ENCODE peak calls at places on chromosomes 5 and 9, in six cellular contexts. V is IMR-90, D is neuronal stem cell, Y is H9, W is H1, B is mesenchymal stem cell. P is an unnamed sample. For H3K27me3 and H3K9me3, the result is how much of the 10 kb centered on the place peaks cover.

GRCh38 chr5:58904737-58905136 is 321.9 kb downstream of the RAB3C start:
- DNase-seq in V (no peak), D (no peak), Y (no peak), W (no peak), B (no peak), P (no peak)

GRCh38 chr9:124469011-124469832 is 19.0 kb downstream of the ADGRD2 start:
- DNase-seq in V (no peak), D (no peak), Y (no peak), W (no peak), B (no peak), P (no peak)

GRCh38 chr9:35277171-35277520 is 115.3 kb downstream of the UNC13B start:
- DNase-seq in V (no peak), D (no peak), Y (no peak), W (no peak), B (no peak), P (no peak)

GRCh38 chr5:111779260-111780254 is 22.6 kb upstream of the NREP start:
- DNase-seq in V (peak), D (no peak), Y (no peak), W (no peak), B (peak), P (no peak)

GRCh38 chr5:143582869-143583268 is 179.4 kb upstream of the NR3C1 start:
- DNase-seq in V (peak), D (no peak), Y (no peak), W (no peak), B (peak), P (no peak)

GRCh38 chr5:151755383-151755782 is 3.0 kb downstream of the ATOX1 start:
- DNase-seq in V (no peak), D (no peak), Y (no peak), W (no peak), B (no peak), P (no peak)

GRCh38 chr5:125323613-125324012 is 577.2 kb upstream of the ZNF608 start:
- DNase-seq in V (peak), D (no peak), Y (no peak), W (no peak), B (peak), P (no peak)

GRCh38 chr9:84207443-84208032 is 133.0 kb downstream of the SLC28A3 start:
- DNase-seq in V (no peak), D (no peak), Y (no peak), W (no peak), B (no peak), P (no peak)

GRCh38 chr5:61620660-61621650 is 288.9 kb downstream of the ZSWIM6 start:
- DNase-seq in V (no peak), D (no peak), Y (no peak), W (no peak), B (no peak), P (no peak)

GRCh38 chr9:33248606-33249005 is 8.6 kb downstream of the SPINK4 start:
- DNase-seq in V (no peak), D (no peak), Y (no peak), W (no peak), B (no peak), P (no peak)

GRCh38 chr5:388266-389196 is 54.4 kb upstream of the EXOC3 start:
- DNase-seq in V (no peak), D (no peak), Y (no peak), W (no peak), B (no peak), P (no peak)

GRCh38 chr5:14745753-14746152 is 81.2 kb downstream of the OTULIN start:
- DNase-seq in V (no peak), D (no peak), Y (no peak), W (no peak), B (no peak), P (no peak)

GRCh38 chr5:89698028-89698427 is 711.5 kb downstream of the CETN3 start:
- DNase-seq in V (no peak), D (no peak), Y (no peak), W (no peak), B (no peak), P (no peak)

GRCh38 chr9:27474350-27474749 is 49.7 kb upstream of the IFNK start:
- DNase-seq in V (no peak), D (no peak), Y (no peak), W (no peak), B (no peak), P (no peak)

GRCh38 chr9:133252301-133252776 is 22.7 kb downstream of the ABO start:
- DNase-seq in V (no peak), D (no peak), Y (no peak), W (no peak), B (no peak), P (peak)

GRCh38 chr9:133250741-133251170 is 24.2 kb downstream of the ABO start:
- DNase-seq in V (no peak), D (no peak), Y (peak), W (no peak), B (no peak), P (peak)

GRCh38 chr9:133253268-133253667 is 21.7 kb downstream of the ABO start:
- DNase-seq in V (no peak), D (no peak), Y (no peak), W (no peak), B (no peak), P (no peak)

GRCh38 chr9:133249337-133249736 is 25.7 kb downstream of the ABO start:
- DNase-seq in V (no peak), D (no peak), Y (no peak), W (no peak), B (no peak), P (no peak)

GRCh38 chr9:133251773-133252172 is 23.2 kb downstream of the ABO start:
- DNase-seq in V (no peak), D (no peak), Y (no peak), W (no peak), B (no peak), P (no peak)
- H3K27me3 ChIP-seq in V (under half), D (under half), Y (under half), W (under half), B (half or more), P (under half)

GRCh38 chr5:77748160-77748559 is 28.0 kb downstream of the TBCA start:
- DNase-seq in V (no peak), D (no peak), Y (no peak), W (no peak), B (no peak), P (no peak)
- H3K14ac ChIP-seq in V (no peak), D (no peak), Y (no peak), W (no peak), B (no peak), P (no peak)

DNA sequence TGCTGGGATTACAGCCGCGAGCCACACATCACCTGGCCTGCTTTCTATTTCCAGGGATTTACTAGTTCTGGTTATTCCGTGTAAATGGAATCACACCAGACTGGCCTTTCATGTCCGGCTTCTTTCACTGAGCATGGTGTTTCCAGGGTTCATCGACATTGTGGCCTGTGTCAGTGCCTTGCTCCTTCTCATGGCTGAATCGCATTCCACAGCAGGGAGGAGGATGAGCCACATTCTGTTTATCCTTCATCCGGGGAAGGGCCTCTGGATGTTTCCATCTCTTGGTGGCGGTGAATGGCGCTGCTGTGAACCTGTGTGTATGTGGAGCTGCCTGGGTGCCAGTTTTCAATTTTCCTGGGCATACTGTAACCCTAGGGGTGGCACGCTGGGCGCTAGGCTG is 58.7 kb upstream of the RNU6ATAC start:
- DNase-seq in V (peak), D (no peak), Y (no peak), W (no peak), B (peak), P (no peak)
- H3K9me3 ChIP-seq in V (under half), D (under half), Y (under half), W (under half), B (under half), P (under half)

DNA sequence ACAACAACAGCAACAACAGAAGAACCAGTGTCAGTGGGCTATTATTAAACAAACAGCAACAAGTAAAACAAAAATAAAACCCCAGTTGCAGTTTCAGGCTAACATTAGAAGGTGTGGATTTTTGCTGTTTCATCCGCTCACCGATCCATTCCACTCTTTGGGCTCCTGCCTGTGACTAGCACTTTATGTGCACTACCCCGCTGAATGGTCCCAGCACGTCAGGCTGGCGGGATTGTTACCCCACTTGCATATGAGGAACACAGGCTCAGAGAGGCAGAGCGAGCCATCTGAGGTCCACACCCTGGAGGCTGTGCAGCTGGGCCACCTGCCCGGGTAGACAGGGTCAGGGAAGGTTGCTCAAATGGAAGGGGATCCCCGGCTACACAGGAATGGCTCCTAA is 26.0 kb downstream of the NSG2 start:
- DNase-seq in V (no peak), D (no peak), Y (no peak), W (no peak), B (no peak), P (no peak)
- H3K27me3 ChIP-seq in V (under half), D (under half), Y (under half), W (under half), B (under half), P (under half)

DNA sequence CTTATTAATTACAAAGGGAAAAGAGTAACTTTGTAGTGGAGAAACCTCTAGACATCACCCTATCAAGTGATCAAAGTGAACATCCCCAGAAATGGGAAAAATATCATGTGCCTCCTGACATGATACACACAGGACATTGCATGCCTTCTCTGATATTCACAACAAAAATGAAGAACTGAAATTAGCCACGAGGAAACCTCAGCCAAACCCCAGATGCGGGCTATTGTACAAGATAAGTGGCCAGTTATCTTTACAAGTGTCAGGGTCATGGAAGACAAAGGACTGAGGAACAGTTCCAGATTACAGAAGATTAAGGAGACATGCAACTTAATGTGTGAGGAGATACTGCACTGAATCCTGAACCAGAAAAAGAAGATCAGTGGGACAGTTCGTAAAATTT is 23.8 kb upstream of the NPM1 start:
- DNase-seq in V (no peak), D (no peak), Y (no peak), W (no peak), B (no peak), P (peak)
- H3K14ac ChIP-seq in V (no peak), D (no peak), Y (no peak), W (no peak), B (no peak), P (no peak)

GRCh38 chr9:93614830-93615468 is 38.6 kb downstream of the PHF2 start:
- DNase-seq in V (no peak), D (no peak), Y (no peak), W (no peak), B (no peak), P (no peak)

GRCh38 chr9:93613791-93614190 is 37.4 kb downstream of the PHF2 start:
- DNase-seq in V (no peak), D (no peak), Y (no peak), W (no peak), B (no peak), P (no peak)

GRCh38 chr9:93619272-93619775 is 42.9 kb downstream of the PHF2 start:
- DNase-seq in V (no peak), D (no peak), Y (peak), W (no peak), B (no peak), P (no peak)

GRCh38 chr9:93620041-93620506 is 43.7 kb downstream of the PHF2 start:
- DNase-seq in V (no peak), D (no peak), Y (peak), W (no peak), B (no peak), P (no peak)

GRCh38 chr9:93617273-93617672 is 40.9 kb downstream of the PHF2 start:
- DNase-seq in V (no peak), D (no peak), Y (peak), W (no peak), B (no peak), P (no peak)
- H3K9me3 ChIP-seq in V (under half), D (under half), Y (under half), W (under half), B (under half), P (under half)

GRCh38 chr5:170247363-170247762 is 14.6 kb downstream of the C5orf58 start:
- DNase-seq in V (no peak), D (no peak), Y (no peak), W (no peak), B (no peak), P (no peak)
- H3K27me3 ChIP-seq in V (under half), D (under half), Y (under half), W (under half), B (under half), P (under half)

GRCh38 chr5:133347039-133347438 is 265.3 kb downstream of the FSTL4 start:
- DNase-seq in V (no peak), D (no peak), Y (no peak), W (no peak), B (no peak), P (peak)
- H3K14ac ChIP-seq in V (no peak), D (no peak), Y (no peak), W (no peak), B (no peak), P (no peak)

GRCh38 chr5:2917093-2917492 is 165.6 kb upstream of the IRX2 start:
- DNase-seq in V (no peak), D (no peak), Y (peak), W (no peak), B (no peak), P (no peak)
- H3K9me3 ChIP-seq in V (under half), D (under half), Y (under half), W (under half), B (under half), P (under half)

DNA sequence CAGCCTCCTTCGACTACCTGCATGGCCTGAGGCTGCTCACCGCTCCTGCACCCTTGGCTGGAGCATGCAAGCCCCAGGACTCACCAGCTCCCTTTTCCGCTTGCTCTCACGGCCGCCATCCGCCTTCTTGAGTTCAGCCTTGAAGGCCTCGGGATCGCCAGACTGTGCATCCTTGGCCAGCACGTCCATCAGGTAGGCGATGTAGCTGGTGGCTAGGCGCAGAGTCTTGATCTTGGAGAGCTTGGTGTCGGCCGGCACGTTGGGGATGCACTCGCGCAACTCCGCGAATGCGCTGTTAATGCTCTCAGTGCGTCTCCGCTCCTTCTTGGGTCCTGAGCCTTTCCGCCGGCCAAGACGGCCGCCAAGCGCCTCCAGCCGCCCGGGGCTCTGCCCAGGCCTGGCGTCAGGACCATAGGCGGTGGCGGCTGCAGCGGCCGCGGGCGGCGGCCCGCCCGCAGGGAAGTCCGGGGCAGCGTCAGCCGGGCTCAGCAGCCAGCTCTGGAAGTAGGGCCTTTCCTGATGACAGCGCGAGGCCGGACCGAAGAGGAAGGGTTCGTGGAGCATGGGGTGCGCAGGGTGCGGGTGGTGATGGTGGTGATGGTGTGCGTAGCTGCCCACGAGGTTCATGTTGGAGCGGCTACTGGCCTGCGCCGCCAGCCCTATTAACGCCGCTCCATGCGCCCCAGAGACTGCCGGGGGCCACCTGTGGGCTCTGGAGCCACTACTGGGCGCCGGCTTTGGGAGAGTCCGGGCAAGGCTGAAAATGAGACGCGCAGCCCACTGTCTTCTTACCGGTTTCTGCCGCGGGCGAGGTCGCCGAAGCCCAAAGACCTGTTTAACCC is 424 bp downstream of the HAND1 start:
- DNase-seq in V (peak), D (peak), Y (peak), W (no peak), B (peak), P (peak)
- H3K27me3 ChIP-seq in V (half or more), D (half or more), Y (half or more), W (half or more), B (half or more), P (under half)

P was measured in trophoblast cell.